ENCODE peak calls at places on chromosomes 13 and 19, in seven cellular contexts. G is CD8-positive, alpha-beta T cell; I is fibroblast of pulmonary artery; Q is NCI-H1930; L is stimulated activated CD8-positive, alpha-beta memory T cell treated with anti-CD3 and anti-CD28 coated beads, Interleukin-2, amount 100 ng/mL, for 48 hours; N is WERI-Rb-1; D is WTC11. O is an unnamed sample.

GRCh38 chr13:110138009-110138699 is 168.8 kb downstream of the COL4A1 start:
- DNase-seq in G (no peak), I (peak; percentile 71), Q (peak; percentile 70), L (peak; percentile 64), N (peak; percentile 82), D (peak; percentile 44), O (no peak)

GRCh38 chr13:92137519-92137918 is 739.1 kb downstream of the GPC5 start:
- DNase-seq in G (no peak), I (peak; percentile 67), Q (no peak), L (no peak), N (no peak), D (no peak), O (no peak)

GRCh38 chr19:39297931-39298634 is 1.9 kb downstream of the IFNL1 start:
- DNase-seq in G (peak; percentile 81), I (no peak), Q (no peak), L (peak; percentile 61), N (no peak), D (no peak), O (no peak)

GRCh38 chr13:48132961-48133360 is 38.1 kb upstream of the MED4 start:
- DNase-seq in G (no peak), I (no peak), Q (no peak), L (no peak), N (no peak), D (no peak), O (no peak)

GRCh38 chr19:38015771-38016170 is 108.8 kb downstream of the SIPA1L3 start:
- DNase-seq in G (no peak), I (no peak), Q (no peak), L (no peak), N (no peak), D (no peak), O (no peak)

GRCh38 chr19:30679286-30679685 is 307.1 kb downstream of the ZNF536 start:
- DNase-seq in G (no peak), I (no peak), Q (no peak), L (no peak), N (no peak), D (no peak), O (no peak)

GRCh38 chr19:47065242-47065641 is 16.8 kb upstream of the TMEM160 start:
- DNase-seq in G (no peak), I (no peak), Q (no peak), L (no peak), N (no peak), D (no peak), O (no peak)

GRCh38 chr13:98481511-98481951 is 95.4 kb downstream of the STK24 start:
- DNase-seq in G (no peak), I (no peak), Q (no peak), L (no peak), N (no peak), D (no peak), O (no peak)

GRCh38 chr13:29908411-29908810 is 58.0 kb upstream of the UBL3 start:
- DNase-seq in G (no peak), I (peak; percentile 31), Q (no peak), L (no peak), N (no peak), D (no peak), O (no peak)

GRCh38 chr19:51703655-51704515 is 10.8 kb downstream of the SPACA6 start:
- DNase-seq in G (peak; percentile 99), I (peak; percentile 94), Q (peak; percentile 95), L (peak; percentile 97), N (peak; percentile 96), D (peak; percentile 97), O (no peak)

O was measured in NCI-H2081 treated with DMSO at 0.1 percent for 48 hours.